ENCODE peak calls at places on chromosomes 11 and 22, in nine cellular contexts. One of them, this sample, is unnamed.

GRCh38 chr22:35437038-35437437 is 37.1 kb downstream of the MCM5 start:
- DNase-seq in sigmoid colon: no peak
- DNase-seq in right lobe of liver: no peak
- DNase-seq in IMR-90: no peak
- DNase-seq in vagina: no peak
- DNase-seq in transverse colon: no peak
- DNase-seq in uterus: no peak
- DNase-seq in H54: peak; percentile 44
- DNase-seq in prostate gland: no peak
- DNase-seq in this sample: no peak

GRCh38 chr22:24925586-24926427 is 20.7 kb downstream of the LHFPL7 start:
- DNase-seq in transverse colon: no peak
- DNase-seq in vagina: no peak
- DNase-seq in prostate gland: no peak
- DNase-seq in H54: no peak
- DNase-seq in uterus: no peak
- DNase-seq in sigmoid colon: no peak
- DNase-seq in IMR-90: no peak
- DNase-seq in right lobe of liver: no peak
- DNase-seq in this sample: no peak

GRCh38 chr11:35012467-35013191 is 96.2 kb downstream of the PDHX start:
- DNase-seq in prostate gland: no peak
- DNase-seq in sigmoid colon: no peak
- DNase-seq in H54: no peak
- DNase-seq in vagina: no peak
- DNase-seq in uterus: no peak
- DNase-seq in IMR-90: no peak
- DNase-seq in right lobe of liver: no peak
- DNase-seq in transverse colon: no peak
- DNase-seq in this sample: no peak

GRCh38 chr11:115716577-115717214 is 212.5 kb upstream of the CADM1 start:
- DNase-seq in IMR-90: no peak
- DNase-seq in sigmoid colon: peak; percentile 68
- DNase-seq in H54: no peak
- DNase-seq in right lobe of liver: no peak
- DNase-seq in vagina: no peak
- DNase-seq in prostate gland: no peak
- DNase-seq in uterus: peak; percentile 49
- DNase-seq in transverse colon: no peak
- DNase-seq in this sample: no peak

GRCh38 chr22:44664149-44664548 is 37.9 kb upstream of the PRR5 start:
- DNase-seq in vagina: no peak
- DNase-seq in uterus: no peak
- DNase-seq in transverse colon: peak; percentile 67
- DNase-seq in H54: no peak
- DNase-seq in sigmoid colon: peak; percentile 81
- DNase-seq in prostate gland: no peak
- DNase-seq in right lobe of liver: peak; percentile 79
- DNase-seq in IMR-90: peak; percentile 61
- DNase-seq in this sample: peak; percentile 56

GRCh38 chr22:21038405-21038804 is 6.0 kb upstream of the SLC7A4 start:
- DNase-seq in H54: no peak
- DNase-seq in right lobe of liver: no peak
- DNase-seq in sigmoid colon: no peak
- DNase-seq in transverse colon: no peak
- DNase-seq in vagina: no peak
- DNase-seq in prostate gland: no peak
- DNase-seq in uterus: no peak
- DNase-seq in IMR-90: peak; percentile 40
- DNase-seq in this sample: peak; percentile 54

GRCh38 chr11:132988381-132988780 is 543.9 kb downstream of the OPCML start:
- DNase-seq in vagina: no peak
- DNase-seq in prostate gland: no peak
- DNase-seq in IMR-90: no peak
- DNase-seq in transverse colon: no peak
- DNase-seq in right lobe of liver: no peak
- DNase-seq in sigmoid colon: no peak
- DNase-seq in uterus: no peak
- DNase-seq in H54: no peak
- DNase-seq in this sample: no peak

GRCh38 chr11:59551651-59552521 is 40.5 kb downstream of the OR4D9 start:
- DNase-seq in IMR-90: peak; percentile 90
- DNase-seq in H54: no peak
- DNase-seq in vagina: no peak
- DNase-seq in prostate gland: no peak
- DNase-seq in uterus: peak; percentile 50
- DNase-seq in transverse colon: no peak
- DNase-seq in sigmoid colon: peak; percentile 78
- DNase-seq in right lobe of liver: no peak
- DNase-seq in this sample: no peak

GRCh38 chr22:39299829-39300178 is 19.6 kb downstream of the RPL3 start:
- DNase-seq in sigmoid colon: no peak
- DNase-seq in right lobe of liver: no peak
- DNase-seq in H54: peak; percentile 28
- DNase-seq in uterus: no peak
- DNase-seq in IMR-90: no peak
- DNase-seq in transverse colon: peak; percentile 25
- DNase-seq in prostate gland: no peak
- DNase-seq in vagina: no peak
- DNase-seq in this sample: no peak

GRCh38 chr11:64568584-64569140 is 22.4 kb upstream of the SLC22A12 start:
- DNase-seq in H54: no peak
- DNase-seq in sigmoid colon: no peak
- DNase-seq in transverse colon: no peak
- DNase-seq in right lobe of liver: peak; percentile 1
- DNase-seq in IMR-90: no peak
- DNase-seq in uterus: no peak
- DNase-seq in vagina: no peak
- DNase-seq in prostate gland: no peak
- DNase-seq in this sample: no peak

GRCh38 chr22:19873138-19873959 is 18.7 kb upstream of the GNB1L start:
- DNase-seq in H54: no peak
- DNase-seq in vagina: no peak
- DNase-seq in prostate gland: no peak
- DNase-seq in transverse colon: peak; percentile 78
- DNase-seq in IMR-90: no peak
- DNase-seq in right lobe of liver: peak; percentile 46
- DNase-seq in uterus: peak; percentile 12
- DNase-seq in sigmoid colon: peak; percentile 54
- DNase-seq in this sample: peak; percentile 9

GRCh38 chr22:22833488-22833887 is 54.1 kb upstream of the IGLL5 start:
- DNase-seq in prostate gland: no peak
- DNase-seq in IMR-90: no peak
- DNase-seq in sigmoid colon: no peak
- DNase-seq in vagina: peak; percentile 58
- DNase-seq in right lobe of liver: no peak
- DNase-seq in H54: no peak
- DNase-seq in uterus: no peak
- DNase-seq in transverse colon: no peak
- DNase-seq in this sample: no peak

GRCh38 chr11:16091862-16092261 is 264.5 kb downstream of the SOX6 start:
- DNase-seq in transverse colon: no peak
- DNase-seq in right lobe of liver: no peak
- DNase-seq in vagina: no peak
- DNase-seq in uterus: no peak
- DNase-seq in prostate gland: no peak
- DNase-seq in IMR-90: peak; percentile 16
- DNase-seq in H54: no peak
- DNase-seq in sigmoid colon: no peak
- DNase-seq in this sample: no peak

GRCh38 chr22:45296628-45297297 is 12.0 kb downstream of the UPK3A start:
- DNase-seq in vagina: no peak
- DNase-seq in IMR-90: no peak
- DNase-seq in H54: no peak
- DNase-seq in transverse colon: no peak
- DNase-seq in right lobe of liver: no peak
- DNase-seq in uterus: no peak
- DNase-seq in prostate gland: no peak
- DNase-seq in sigmoid colon: no peak
- DNase-seq in this sample: no peak

GRCh38 chr11:2655320-2655719 is 44.5 kb downstream of the KCNQ1OT1 start:
- DNase-seq in uterus: no peak
- DNase-seq in sigmoid colon: no peak
- DNase-seq in right lobe of liver: no peak
- DNase-seq in H54: no peak
- DNase-seq in transverse colon: no peak
- DNase-seq in prostate gland: no peak
- DNase-seq in vagina: no peak
- DNase-seq in IMR-90: no peak
- DNase-seq in this sample: no peak

GRCh38 chr11:63622318-63622717 is 8.1 kb upstream of the PLAAT3 start:
- DNase-seq in sigmoid colon: no peak
- DNase-seq in transverse colon: no peak
- DNase-seq in H54: no peak
- DNase-seq in IMR-90: no peak
- DNase-seq in right lobe of liver: no peak
- DNase-seq in prostate gland: no peak
- DNase-seq in uterus: no peak
- DNase-seq in vagina: no peak
- DNase-seq in this sample: no peak

GRCh38 chr11:113549611-113550061 is 74.4 kb upstream of the DRD2 start:
- DNase-seq in right lobe of liver: no peak
- DNase-seq in IMR-90: no peak
- DNase-seq in H54: no peak
- DNase-seq in prostate gland: no peak
- DNase-seq in transverse colon: no peak
- DNase-seq in sigmoid colon: no peak
- DNase-seq in vagina: no peak
- DNase-seq in uterus: no peak
- DNase-seq in this sample: no peak

GRCh38 chr11:22566293-22566692 is 59.3 kb downstream of the FANCF start:
- DNase-seq in IMR-90: no peak
- DNase-seq in transverse colon: no peak
- DNase-seq in prostate gland: no peak
- DNase-seq in uterus: no peak
- DNase-seq in right lobe of liver: no peak
- DNase-seq in sigmoid colon: no peak
- DNase-seq in H54: no peak
- DNase-seq in vagina: no peak
- DNase-seq in this sample: no peak

GRCh38 chr11:126833020-126833419 is 167.6 kb downstream of the KIRREL3 start:
- DNase-seq in IMR-90: no peak
- DNase-seq in sigmoid colon: no peak
- DNase-seq in uterus: no peak
- DNase-seq in right lobe of liver: no peak
- DNase-seq in transverse colon: no peak
- DNase-seq in H54: no peak
- DNase-seq in vagina: no peak
- DNase-seq in prostate gland: no peak
- DNase-seq in this sample: no peak

GRCh38 chr22:42969348-42969975 is 45.5 kb downstream of the PACSIN2 start:
- DNase-seq in uterus: no peak
- DNase-seq in transverse colon: no peak
- DNase-seq in IMR-90: peak; percentile 86
- DNase-seq in sigmoid colon: no peak
- DNase-seq in right lobe of liver: no peak
- DNase-seq in prostate gland: no peak
- DNase-seq in vagina: no peak
- DNase-seq in H54: no peak
- DNase-seq in this sample: no peak

GRCh38 chr11:106468091-106468490 is 390.6 kb downstream of the AASDHPPT start:
- DNase-seq in uterus: no peak
- DNase-seq in transverse colon: no peak
- DNase-seq in H54: no peak
- DNase-seq in IMR-90: peak; percentile 79
- DNase-seq in right lobe of liver: no peak
- DNase-seq in vagina: no peak
- DNase-seq in sigmoid colon: no peak
- DNase-seq in prostate gland: no peak
- DNase-seq in this sample: no peak

GRCh38 chr22:32042924-32043323 is at the start of gene SLC5A1:
- DNase-seq in IMR-90: no peak
- DNase-seq in transverse colon: peak; percentile 91
- DNase-seq in uterus: no peak
- DNase-seq in right lobe of liver: peak; percentile 64
- DNase-seq in H54: no peak
- DNase-seq in vagina: no peak
- DNase-seq in sigmoid colon: no peak
- DNase-seq in prostate gland: peak; percentile 89
- DNase-seq in this sample: no peak
- TF ChIP-seq POLR2A in IMR-90: no peak
- TF ChIP-seq POLR2A in transverse colon: peak; percentile 90
- TF ChIP-seq POLR2A in uterus: no peak
- TF ChIP-seq POLR2A in right lobe of liver: no peak
- TF ChIP-seq POLR2A in H54: no peak
- TF ChIP-seq POLR2A in vagina: no peak
- TF ChIP-seq POLR2A in sigmoid colon: peak; percentile 48
- TF ChIP-seq POLR2A in prostate gland: peak; percentile 48
- TF ChIP-seq POLR2A in this sample: no peak

GRCh38 chr11:86775342-86775741 is 25.0 kb upstream of the PRSS23 start:
- DNase-seq in prostate gland: no peak
- DNase-seq in transverse colon: no peak
- DNase-seq in uterus: no peak
- DNase-seq in H54: no peak
- DNase-seq in IMR-90: no peak
- DNase-seq in sigmoid colon: no peak
- DNase-seq in right lobe of liver: no peak
- DNase-seq in vagina: no peak
- DNase-seq in this sample: no peak
- TF ChIP-seq POLR2A in prostate gland: no peak
- TF ChIP-seq POLR2A in transverse colon: no peak
- TF ChIP-seq POLR2A in uterus: no peak
- TF ChIP-seq POLR2A in H54: no peak
- TF ChIP-seq POLR2A in IMR-90: no peak
- TF ChIP-seq POLR2A in sigmoid colon: no peak
- TF ChIP-seq POLR2A in right lobe of liver: no peak
- TF ChIP-seq POLR2A in vagina: no peak
- TF ChIP-seq POLR2A in this sample: no peak

DNA sequence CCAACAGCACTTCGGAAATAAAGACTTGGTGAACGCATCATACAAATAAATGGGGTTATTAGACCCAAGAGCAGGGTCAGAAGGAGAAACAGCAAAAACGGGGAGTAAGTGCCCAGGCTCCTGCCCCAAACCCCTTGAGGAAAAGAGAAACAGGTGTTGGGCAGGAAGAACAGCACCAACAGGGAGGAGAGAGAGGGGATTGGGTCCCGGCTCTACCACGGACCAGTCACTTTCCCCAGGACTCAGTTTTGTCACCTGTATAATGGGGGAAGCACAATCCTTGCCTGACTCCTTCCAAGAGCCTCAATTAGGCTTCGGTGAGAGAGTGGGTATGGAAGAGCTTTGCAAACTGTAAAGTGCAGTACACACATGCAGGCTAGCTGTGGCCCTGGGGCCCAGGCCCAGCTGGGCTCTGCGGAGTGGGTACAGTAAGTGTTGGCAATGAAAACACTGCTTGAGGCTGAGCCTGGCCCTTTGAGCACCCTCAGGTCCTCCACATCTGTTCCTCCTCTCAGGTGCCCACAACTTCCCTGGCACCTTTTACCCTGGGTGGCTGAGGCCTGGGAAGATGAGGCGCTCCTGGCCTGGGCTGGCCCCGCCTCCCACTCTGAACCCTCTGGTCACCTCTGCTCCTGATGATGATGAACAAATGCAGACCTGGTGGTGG is 8.9 kb downstream of the SLC29A2 start:
- DNase-seq in IMR-90: no peak
- DNase-seq in H54: no peak
- DNase-seq in vagina: no peak
- DNase-seq in right lobe of liver: no peak
- DNase-seq in sigmoid colon: no peak
- DNase-seq in transverse colon: no peak
- DNase-seq in prostate gland: no peak
- DNase-seq in uterus: no peak
- DNase-seq in this sample: no peak
- TF ChIP-seq POLR2A in IMR-90: no peak
- TF ChIP-seq POLR2A in H54: no peak
- TF ChIP-seq POLR2A in vagina: no peak
- TF ChIP-seq POLR2A in right lobe of liver: no peak
- TF ChIP-seq POLR2A in sigmoid colon: no peak
- TF ChIP-seq POLR2A in transverse colon: no peak
- TF ChIP-seq POLR2A in prostate gland: no peak
- TF ChIP-seq POLR2A in uterus: no peak
- TF ChIP-seq POLR2A in this sample: no peak

GRCh38 chr11:111730871-111731591 is 35.2 kb downstream of the PPP2R1B start:
- DNase-seq in IMR-90: no peak
- DNase-seq in transverse colon: peak; percentile 45
- DNase-seq in H54: no peak
- DNase-seq in sigmoid colon: peak; percentile 73
- DNase-seq in uterus: no peak
- DNase-seq in right lobe of liver: peak; percentile 91
- DNase-seq in prostate gland: peak; percentile 58
- DNase-seq in vagina: no peak
- DNase-seq in this sample: peak; percentile 96
- TF ChIP-seq POLR2A in IMR-90: no peak
- TF ChIP-seq POLR2A in transverse colon: no peak
- TF ChIP-seq POLR2A in H54: no peak
- TF ChIP-seq POLR2A in sigmoid colon: no peak
- TF ChIP-seq POLR2A in uterus: no peak
- TF ChIP-seq POLR2A in right lobe of liver: peak; percentile 85
- TF ChIP-seq POLR2A in prostate gland: no peak
- TF ChIP-seq POLR2A in vagina: no peak
- TF ChIP-seq POLR2A in this sample: peak; percentile 76

This sample was measured in gastrocnemius medialis.